ENCODE peak calls at places on chromosomes 11 and 22, in five cellular contexts. V is Karpas-422; T is Calu3; X is activated CD4-positive, alpha-beta T cell treated with anti-CD3 and anti-CD28 coated beads, Interleukin-2, amount 10 ng/mL, durations not matched to agents 7 days and 5 days; I is amniotic stem cell. G is an unnamed sample.
A peak's percentile ranks its signal among the peaks of the same experiment; 100 is the strongest.

GRCh38 chr11:123111465-123111864 is 49.5 kb upstream of the HSPA8 start:
- DNase-seq in T (peak; percentile 8), I (no peak), X (peak; percentile 15), V (peak; percentile 73), G (peak; percentile 70)

GRCh38 chr22:42895087-42895486 is 38.0 kb upstream of the ARFGAP3 start:
- DNase-seq in V (no peak), I (no peak), T (no peak), X (peak; percentile 40), G (no peak)

GRCh38 chr11:102449651-102450570 is 2.7 kb downstream of the TMEM123 start:
- DNase-seq in T (no peak), I (no peak), V (no peak), X (no peak), G (no peak)

GRCh38 chr11:45337583-45338360 is 51.6 kb upstream of the SYT13 start:
- DNase-seq in V (no peak), X (no peak), T (no peak), I (no peak), G (no peak)

GRCh38 chr11:9263840-9264380 is 1.2 kb downstream of the DENND5A start:
- DNase-seq in X (peak; percentile 61), T (no peak), V (peak; percentile 48), I (no peak), G (peak; percentile 30)

GRCh38 chr11:71310184-71310583 is 57.8 kb upstream of the SHANK2 start:
- DNase-seq in V (no peak), X (no peak), I (no peak), T (no peak), G (no peak)

GRCh38 chr22:24553597-24554315 is 1.2 kb downstream of the GUCD1 start:
- DNase-seq in V (peak; percentile 61), X (no peak), T (no peak), I (no peak), G (peak; percentile 41)

GRCh38 chr11:45900916-45901617 is 6.0 kb downstream of the FREY1 start:
- DNase-seq in V (no peak), X (no peak), T (no peak), I (no peak), G (no peak)

GRCh38 chr11:118618115-118618990 is 10.9 kb downstream of the PHLDB1 start:
- DNase-seq in I (peak; percentile 55), X (no peak), V (no peak), T (no peak), G (peak; percentile 81)

GRCh38 chr11:93267383-93267782 is 63.2 kb upstream of the DEUP1 start:
- DNase-seq in T (no peak), V (no peak), X (no peak), I (no peak), G (no peak)

GRCh38 chr11:64560941-64561340 is 30.1 kb upstream of the SLC22A12 start:
- DNase-seq in I (no peak), X (no peak), V (no peak), T (no peak), G (no peak)

GRCh38 chr11:44208976-44209603 is 100.8 kb downstream of the ALX4 start:
- DNase-seq in I (no peak), T (no peak), X (no peak), V (no peak), G (peak; percentile 37)

G was measured in choroid plexus epithelial cell.